ENCODE peak calls at places on chromosomes 1 and 21, in nine cellular contexts. U is ovary, N is IMR-90, V is A549, Z is vagina, A is GM12892, F is body of pancreas, H is Peyer's patch, R is esophagus muscularis mucosa. Q is an unnamed sample.

GRCh38 chr1:43650306-43650941 is 475 bp downstream of the KDM4A start:
- DNase-seq in A (peak), Z (peak), U (peak), F (peak), V (peak), N (peak), H (peak), R (peak), Q (peak)

GRCh38 chr21:42674351-42674940 is 21.0 kb downstream of the PDE9A start:
- DNase-seq in A (no peak), F (no peak), R (peak), V (no peak), H (no peak), N (no peak), Z (no peak), U (peak), Q (no peak)

GRCh38 chr21:33403128-33403785 is at the start of gene IFNGR2:
- DNase-seq in F (peak), H (peak), U (peak), V (no peak), R (no peak), Z (no peak), A (peak), N (no peak), Q (peak)

GRCh38 chr1:103363008-103363365 is 162.5 kb upstream of the RNPC3 start:
- DNase-seq in F (no peak), N (no peak), R (no peak), U (no peak), H (no peak), Z (no peak), A (no peak), V (no peak), Q (no peak)

GRCh38 chr1:71745326-71745725 is 537.0 kb downstream of the NEGR1 start:
- DNase-seq in Z (no peak), V (no peak), F (no peak), R (no peak), A (no peak), N (no peak), U (no peak), H (no peak), Q (no peak)

GRCh38 chr1:240093120-240093961 is 1.7 kb downstream of the FMN2 start:
- DNase-seq in R (no peak), A (peak), N (no peak), F (peak), U (peak), Z (no peak), H (no peak), V (no peak), Q (no peak)

GRCh38 chr1:115179397-115179835 is 90.1 kb upstream of the TSPAN2 start:
- DNase-seq in A (no peak), H (no peak), V (peak), U (no peak), F (no peak), Z (no peak), R (peak), N (peak), Q (no peak)

GRCh38 chr1:241086686-241087085 is 270.3 kb downstream of the RGS7 start:
- DNase-seq in Z (no peak), H (no peak), F (no peak), V (no peak), U (no peak), R (no peak), N (no peak), A (no peak), Q (no peak)

GRCh38 chr21:42279341-42279871 is 35.8 kb downstream of the TFF3 start:
- DNase-seq in H (no peak), Z (no peak), N (no peak), R (no peak), F (no peak), V (no peak), A (no peak), U (no peak), Q (no peak)

GRCh38 chr1:37471345-37472231 is 2.8 kb upstream of the ZC3H12A start:
- DNase-seq in R (no peak), V (peak), Z (peak), N (peak), F (peak), U (peak), A (no peak), H (peak), Q (no peak)

GRCh38 chr1:117271959-117272358 is 61.2 kb upstream of the VTCN1 start:
- DNase-seq in V (no peak), R (peak), Z (no peak), U (no peak), A (no peak), H (no peak), F (no peak), N (no peak), Q (no peak)

GRCh38 chr1:176791911-176792310 is 328.9 kb downstream of the PAPPA2 start:
- DNase-seq in V (no peak), Z (no peak), N (no peak), U (no peak), A (no peak), R (no peak), H (no peak), F (no peak), Q (no peak)

GRCh38 chr1:43779266-43779665 is 71.9 kb downstream of the ST3GAL3 start:
- DNase-seq in R (no peak), F (no peak), N (no peak), V (no peak), A (no peak), Z (no peak), H (no peak), U (no peak), Q (no peak)

GRCh38 chr1:93905734-93906133 is 3.5 kb downstream of the GCLM start:
- DNase-seq in F (no peak), V (no peak), A (no peak), Z (no peak), U (no peak), R (no peak), H (no peak), N (peak), Q (no peak)

GRCh38 chr1:14913475-14914155 is 239.9 kb upstream of the TMEM51 start:
- DNase-seq in U (no peak), Z (no peak), H (no peak), F (no peak), A (peak), R (no peak), V (no peak), N (no peak), Q (no peak)

GRCh38 chr1:231234506-231234905 is 6.5 kb upstream of the GNPAT start:
- DNase-seq in U (no peak), N (no peak), H (no peak), R (no peak), V (no peak), F (no peak), A (no peak), Z (no peak), Q (no peak)

GRCh38 chr1:15260418-15261154 is 13.6 kb downstream of the FHAD1 start:
- DNase-seq in A (no peak), F (peak), N (peak), V (no peak), Z (peak), H (no peak), R (peak), U (peak), Q (no peak)

GRCh38 chr1:37663426-37664000 is 28.8 kb upstream of the CDCA8 start:
- DNase-seq in R (no peak), N (no peak), Z (no peak), U (no peak), H (no peak), V (no peak), A (no peak), F (no peak), Q (no peak)

GRCh38 chr1:202228484-202229122 is 35.0 kb downstream of the LGR6 start:
- DNase-seq in H (no peak), N (no peak), Z (no peak), F (no peak), V (no peak), U (no peak), R (no peak), A (no peak), Q (no peak)

GRCh38 chr1:16175610-16176553 is 20.0 kb upstream of the EPHA2 start:
- DNase-seq in Z (no peak), A (no peak), N (peak), H (peak), U (peak), F (peak), V (no peak), R (no peak), Q (peak)

GRCh38 chr1:12001249-12001917 is 17.9 kb upstream of the MIIP start:
- DNase-seq in H (peak), R (no peak), F (peak), V (no peak), A (no peak), Z (peak), U (no peak), N (peak), Q (no peak)

GRCh38 chr1:2237773-2238172 is 9.7 kb downstream of the SKI start:
- DNase-seq in V (no peak), A (no peak), U (no peak), N (no peak), R (no peak), F (no peak), H (no peak), Z (no peak), Q (no peak)

GRCh38 chr1:29689372-29690030 is 453.2 kb downstream of the PTPRU start:
- DNase-seq in H (peak), N (no peak), R (no peak), F (no peak), Z (no peak), V (no peak), U (no peak), A (no peak), Q (peak)

GRCh38 chr1:246680696-246681127 is 43.5 kb upstream of the SCCPDH start:
- DNase-seq in R (no peak), F (no peak), N (peak), Z (no peak), V (no peak), U (no peak), A (no peak), H (peak), Q (no peak)

GRCh38 chr1:43979528-43980254 is 681 bp downstream of the B4GALT2 start:
- DNase-seq in F (peak), H (peak), N (peak), Z (no peak), U (peak), R (no peak), V (no peak), A (peak), Q (peak)

GRCh38 chr1:8020032-8020431 is 6.1 kb downstream of the ERRFI1 start:
- DNase-seq in Z (peak), N (peak), U (no peak), R (no peak), A (no peak), F (peak), V (no peak), H (peak), Q (no peak)

GRCh38 chr1:54350360-54350759 is 55.8 kb downstream of the SSBP3 start:
- DNase-seq in N (no peak), R (no peak), U (no peak), H (no peak), A (no peak), F (no peak), Z (no peak), V (no peak), Q (no peak)

GRCh38 chr1:1290238-1290731 is 10.0 kb downstream of the SCNN1D start:
- DNase-seq in U (peak), F (peak), N (no peak), R (no peak), V (no peak), A (peak), H (peak), Z (no peak), Q (peak)

GRCh38 chr1:6145351-6145750 is 34.8 kb downstream of the CHD5 start:
- DNase-seq in H (no peak), Z (no peak), A (no peak), U (no peak), N (no peak), V (no peak), F (no peak), R (no peak), Q (no peak)

GRCh38 chr1:5996641-5997270 is 4.5 kb upstream of the NPHP4 start:
- DNase-seq in A (no peak), H (no peak), V (no peak), N (no peak), R (no peak), Z (no peak), U (no peak), F (no peak), Q (no peak)

GRCh38 chr1:175481126-175482071 is 262.0 kb downstream of the TNR start:
- DNase-seq in N (peak), H (no peak), A (no peak), Z (no peak), F (no peak), V (peak), U (no peak), R (no peak), Q (no peak)

GRCh38 chr1:168621356-168621755 is 45.0 kb downstream of the XCL1 start:
- DNase-seq in R (peak), V (no peak), U (no peak), Z (no peak), A (no peak), H (no peak), N (no peak), F (no peak), Q (no peak)

DNA sequence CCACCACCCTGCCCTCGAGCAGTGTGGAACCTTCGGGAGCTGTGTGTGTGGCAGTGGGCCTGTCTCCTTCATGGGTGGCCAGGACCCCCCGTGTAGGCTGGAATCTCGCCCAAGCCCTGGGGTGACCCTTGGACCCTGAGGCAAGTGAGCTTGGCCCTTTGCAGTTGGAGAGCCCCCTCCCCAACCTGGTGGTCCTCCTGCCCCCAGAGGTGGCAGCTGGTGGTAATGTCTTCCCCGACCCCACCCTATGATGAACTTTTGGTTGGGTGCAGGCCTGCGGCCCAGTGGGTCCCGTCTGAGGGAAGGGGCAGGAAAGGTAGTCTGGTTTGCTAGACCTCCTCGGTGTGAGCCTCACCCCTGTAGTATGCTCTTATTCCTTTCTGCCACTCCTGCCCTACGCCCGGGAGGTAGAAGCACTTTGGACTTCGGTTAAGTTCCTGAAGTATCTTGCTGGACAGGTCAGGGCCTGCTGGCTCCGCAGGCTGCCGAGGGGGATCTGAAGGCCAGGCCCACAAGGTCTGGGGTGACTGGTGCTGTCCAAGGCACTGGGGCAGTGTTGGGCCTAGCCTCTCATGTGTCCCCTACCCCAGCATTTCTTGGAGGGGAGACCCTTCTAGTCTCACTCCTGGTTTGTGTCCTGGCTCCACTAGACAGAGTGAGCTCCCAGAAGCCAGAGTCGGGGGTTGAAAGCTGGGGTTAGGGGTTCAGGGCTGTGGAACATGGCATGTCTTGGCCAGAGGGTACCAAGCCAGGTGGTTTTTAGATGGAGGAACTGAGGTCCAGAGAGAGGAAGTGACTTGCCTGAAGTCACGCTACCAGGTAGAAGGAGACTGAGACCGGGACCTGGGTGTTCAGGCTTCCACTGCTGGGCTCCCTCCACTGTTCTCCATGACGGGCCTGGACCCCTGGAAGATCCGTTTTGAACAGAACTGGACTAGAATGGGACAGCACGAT is 1.7 kb downstream of the ZNF362 start:
- DNase-seq in H (peak), N (peak), R (no peak), V (no peak), U (peak), Z (no peak), F (peak), A (no peak), Q (peak)
- TF ChIP-seq POLR2A in H (peak), N (no peak), R (no peak), V (no peak), U (no peak), Z (no peak), F (no peak), A (no peak), Q (no peak)

DNA sequence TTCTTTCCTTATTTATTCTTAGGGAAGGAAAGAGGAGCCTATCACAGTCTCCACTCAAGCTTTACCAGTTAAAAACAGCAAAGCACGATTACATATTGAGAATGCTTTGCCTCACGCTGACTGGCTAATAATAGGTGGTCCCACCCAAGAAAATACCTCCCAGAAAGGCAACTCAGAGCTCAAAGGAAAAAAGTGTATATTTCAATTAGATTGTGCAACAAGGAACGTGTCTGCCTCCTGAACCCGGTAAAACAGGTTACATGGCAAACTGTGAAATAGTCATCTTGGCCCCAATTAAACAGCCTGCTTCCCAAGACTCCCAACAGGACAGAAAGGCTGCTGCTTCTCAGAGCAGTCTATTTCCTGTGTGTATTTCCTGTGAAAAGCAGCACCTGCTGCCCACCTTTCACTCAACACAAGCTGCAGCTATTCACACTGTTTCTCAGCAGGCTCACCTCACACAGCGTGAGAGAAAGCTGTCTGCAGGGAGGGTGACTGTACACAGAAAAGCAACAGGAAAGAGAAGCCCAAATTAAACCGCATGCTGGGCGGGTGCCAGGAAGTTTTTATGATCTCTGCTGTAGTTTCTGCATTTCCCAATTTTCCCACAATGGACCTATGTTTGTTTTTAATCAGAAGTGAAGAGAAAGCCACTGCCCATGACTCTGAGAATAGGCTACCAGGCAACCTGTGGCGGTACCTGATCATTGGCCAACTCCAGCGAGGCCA is 44.0 kb downstream of the URB1 start:
- DNase-seq in A (no peak), N (no peak), U (no peak), F (peak), V (no peak), R (no peak), Z (peak), H (no peak), Q (no peak)
- TF ChIP-seq POLR2A in A (no peak), N (no peak), U (no peak), F (no peak), V (no peak), R (no peak), Z (no peak), H (no peak), Q (no peak)

DNA sequence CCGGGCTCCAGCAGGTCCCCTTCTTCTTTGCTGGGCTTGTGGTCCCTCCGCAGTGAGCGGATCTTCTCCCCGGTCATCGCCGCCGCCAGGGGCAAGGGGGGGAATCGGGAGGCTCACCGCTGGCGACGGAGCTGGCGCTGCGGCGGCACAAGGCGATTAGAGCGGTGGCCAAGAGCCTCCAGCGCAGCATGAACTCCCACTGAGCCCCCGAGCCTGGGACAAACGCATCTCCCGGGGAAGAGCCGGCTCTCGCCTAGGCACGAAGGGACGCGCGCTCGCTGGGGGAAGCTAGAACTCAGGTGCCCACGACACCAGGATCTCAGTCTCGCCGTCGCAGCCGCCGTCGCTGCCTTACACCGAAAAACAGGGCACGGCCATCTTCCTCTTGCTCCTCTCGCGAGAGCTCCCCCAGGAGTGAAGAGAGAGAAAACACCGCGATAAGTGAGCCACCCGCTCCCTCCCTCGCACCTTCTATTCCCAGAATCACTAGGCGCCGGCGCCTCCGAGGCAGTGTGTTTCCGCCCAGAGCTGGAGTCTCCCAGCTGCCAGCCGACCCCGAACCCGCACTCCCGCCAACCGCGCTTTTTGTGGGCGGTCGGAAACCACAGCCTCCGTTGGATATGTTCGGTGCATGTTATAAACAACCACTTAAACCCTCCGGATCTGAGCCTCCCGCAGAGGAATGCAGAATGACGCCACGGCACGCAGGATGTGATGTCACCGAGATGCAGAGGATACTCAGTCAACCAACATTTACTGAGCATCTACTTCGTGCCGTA is at the start of gene ANKRD13C:
- DNase-seq in Z (peak), N (peak), R (peak), V (peak), U (peak), F (peak), H (peak), A (peak), Q (peak)
- TF ChIP-seq POLR2A in Z (peak), N (peak), R (peak), V (peak), U (peak), F (peak), H (peak), A (peak), Q (peak)

DNA sequence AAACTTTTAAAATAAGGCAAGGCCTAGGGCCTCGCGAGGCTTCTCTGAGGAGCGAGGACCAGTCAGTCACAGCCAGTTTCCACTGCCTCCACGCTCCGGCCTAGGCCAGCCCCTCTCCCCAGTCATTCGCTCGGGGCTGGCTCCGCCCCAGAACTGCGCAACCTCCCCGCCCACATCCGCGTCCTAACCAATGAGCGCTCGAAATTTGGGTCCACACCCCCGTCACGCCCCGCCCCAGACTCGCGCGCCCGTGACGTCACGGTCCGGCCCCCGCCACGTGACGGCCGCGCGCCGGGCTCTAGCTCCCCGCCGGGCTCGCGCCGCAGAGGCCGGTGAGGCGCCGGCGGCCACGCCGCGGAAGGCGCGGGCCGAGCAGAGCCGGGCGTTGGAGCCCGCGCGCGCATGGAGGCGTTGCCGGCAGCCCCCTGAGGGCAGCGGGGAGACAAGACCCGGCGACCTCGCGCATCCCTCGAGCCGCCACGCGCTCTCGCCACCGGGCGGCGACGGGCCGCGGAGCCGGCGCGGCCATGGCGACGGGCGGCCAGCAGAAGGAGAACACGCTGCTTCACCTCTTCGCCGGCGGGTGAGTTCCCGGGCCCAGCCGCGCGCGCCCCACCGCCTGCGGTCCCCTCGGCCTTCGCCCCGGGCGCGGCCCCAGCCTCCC is at the start of gene SLC25A33:
- DNase-seq in A (peak), F (peak), R (peak), U (peak), N (peak), H (peak), V (peak), Z (peak), Q (peak)
- TF ChIP-seq POLR2A in A (peak), F (peak), R (no peak), U (peak), N (peak), H (peak), V (peak), Z (peak), Q (peak)